ENCODE peak calls at places on chromosomes 4 and X, in nine cellular contexts. D, U, Q, F, L, O, N, Z and H are unnamed samples.

GRCh38 chr4:182585321-182585720 is 331.9 kb downstream of the DCTD start:
- DNase-seq in N (peak), U (no peak), F (no peak), O (no peak), L (no peak), Z (no peak), D (no peak), Q (no peak), H (no peak)

GRCh38 chrX:30900227-30900626 is 11.2 kb upstream of the TAB3 start:
- DNase-seq in D (no peak), N (no peak), Z (no peak), F (no peak), O (no peak), L (no peak), U (no peak), Q (no peak), H (no peak)

GRCh38 chrX:110310896-110311295 is 7.0 kb downstream of the AMMECR1 start:
- DNase-seq in L (peak), D (no peak), F (peak), O (no peak), N (no peak), Z (no peak), U (no peak), Q (no peak), H (no peak)

GRCh38 chr4:52037730-52038108 is 380 bp downstream of the SGCB start:
- DNase-seq in D (peak), L (peak), N (peak), O (peak), F (peak), U (no peak), Z (no peak), Q (no peak), H (no peak)

GRCh38 chrX:110087485-110088356 is 84.8 kb downstream of the TMEM164 start:
- DNase-seq in O (no peak), Z (no peak), N (no peak), U (no peak), Q (peak), D (no peak), F (peak), L (no peak), H (no peak)

GRCh38 chrX:130184857-130185256 is 13.1 kb downstream of the RAB33A start:
- DNase-seq in L (no peak), F (no peak), U (no peak), Q (no peak), D (no peak), O (no peak), N (no peak), Z (no peak), H (no peak)

GRCh38 chrX:46770817-46771163 is 11.9 kb upstream of the SLC9A7 start:
- DNase-seq in Z (no peak), L (no peak), F (peak), Q (peak), U (no peak), O (no peak), D (no peak), N (no peak), H (no peak)

GRCh38 chr4:26022346-26022891 is 108.4 kb downstream of the SMIM20 start:
- DNase-seq in D (no peak), O (no peak), Q (peak), Z (no peak), U (no peak), F (peak), N (no peak), L (no peak), H (no peak)

GRCh38 chrX:134692990-134693389 is 34.7 kb upstream of the PLAC1 start:
- DNase-seq in O (no peak), F (peak), Q (no peak), Z (no peak), U (no peak), N (no peak), L (no peak), D (no peak), H (no peak)

GRCh38 chr4:55409468-55410171 is 13.9 kb downstream of the TMEM165 start:
- DNase-seq in O (peak), N (peak), Z (no peak), L (peak), Q (no peak), U (no peak), D (no peak), F (peak), H (no peak)

GRCh38 chrX:74800062-74800461 is 125.2 kb downstream of the NEXMIF start:
- DNase-seq in O (no peak), U (no peak), Z (no peak), Q (no peak), F (no peak), D (no peak), N (no peak), L (no peak), H (no peak)

DNA sequence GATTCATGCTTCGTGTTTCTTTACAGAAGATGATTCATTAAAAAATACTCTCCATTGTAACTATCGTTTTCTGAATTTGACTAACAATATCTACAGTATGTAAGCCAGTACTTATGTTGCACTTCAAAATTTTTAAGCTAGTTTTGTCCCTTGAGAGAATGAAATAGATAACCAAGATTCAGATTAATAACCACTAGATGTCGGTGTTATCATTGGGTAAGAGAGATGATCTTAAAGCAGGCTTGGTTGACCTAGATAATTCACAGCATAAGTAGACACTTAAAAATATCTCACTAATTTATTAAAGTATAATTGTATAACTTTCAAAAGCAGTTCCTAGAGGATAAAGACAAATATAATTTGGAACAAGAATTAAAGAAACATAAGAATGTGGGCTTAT is 430.9 kb downstream of the C4orf33 start:
- DNase-seq in N (no peak), D (no peak), Z (no peak), L (no peak), O (no peak), U (no peak), F (no peak), Q (no peak), H (no peak)
- TF ChIP-seq CTCF in N (no peak), D (no peak), Z (no peak), L (no peak), O (peak), U (no peak), F (no peak), Q (no peak), H (no peak)

GRCh38 chr4:167541286-167541685 is 307.0 kb upstream of the SPOCK3 start:
- DNase-seq in Z (no peak), L (no peak), D (no peak), F (no peak), U (no peak), O (no peak), N (no peak), Q (no peak), H (no peak)

GRCh38 chr4:167537761-167538160 is 303.5 kb upstream of the SPOCK3 start:
- DNase-seq in Q (no peak), D (no peak), Z (no peak), F (no peak), U (no peak), O (no peak), N (no peak), L (no peak), H (no peak)
- TF ChIP-seq CTCF in Q (no peak), D (no peak), Z (no peak), F (no peak), U (no peak), O (no peak), N (no peak), L (no peak), H (no peak)

DNA sequence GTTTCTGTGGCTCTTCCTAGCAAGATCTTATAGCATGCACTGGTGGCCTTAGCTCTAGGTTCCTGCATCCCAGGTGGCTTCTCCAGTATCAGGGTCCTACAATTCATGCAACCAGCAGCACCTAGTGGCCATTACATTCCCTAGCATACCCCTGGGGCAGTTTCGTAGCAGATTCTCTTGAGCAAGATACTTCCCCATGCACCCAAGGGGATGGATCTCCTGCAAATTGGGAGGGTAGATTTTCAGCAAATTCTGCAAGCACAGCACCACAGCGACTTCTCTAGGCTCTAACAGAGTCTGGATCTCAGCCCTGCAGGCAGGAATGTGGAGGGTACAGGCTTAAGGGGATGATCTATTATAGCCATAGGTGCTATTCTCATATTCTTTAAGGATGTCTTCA is 13.1 kb upstream of the SLC9B1 start:
- DNase-seq in Z (no peak), D (no peak), O (no peak), F (peak), L (no peak), U (no peak), N (no peak), Q (no peak), H (no peak)
- TF ChIP-seq CTCF in Z (no peak), D (no peak), O (peak), F (peak), L (no peak), U (no peak), N (peak), Q (peak), H (no peak)

GRCh38 chrX:38755319-38755718 is 45.9 kb upstream of the MID1IP1 start:
- DNase-seq in Q (no peak), L (no peak), D (no peak), Z (no peak), N (no peak), O (no peak), U (no peak), F (no peak), H (no peak)

GRCh38 chrX:38750551-38750950 is 50.7 kb upstream of the MID1IP1 start:
- DNase-seq in U (no peak), N (no peak), Q (no peak), O (no peak), D (no peak), F (no peak), Z (no peak), L (no peak), H (no peak)

GRCh38 chrX:38754102-38754790 is 47.0 kb upstream of the MID1IP1 start:
- DNase-seq in O (peak), D (peak), Q (peak), F (peak), L (peak), U (no peak), Z (peak), N (peak), H (peak)
- TF ChIP-seq CTCF in O (peak), D (peak), Q (peak), F (peak), L (peak), U (no peak), Z (no peak), N (peak), H (peak)

GRCh38 chrX:18951032-18951431 is 32.9 kb downstream of the PHKA2 start:
- DNase-seq in N (no peak), O (no peak), F (no peak), D (no peak), Z (no peak), U (no peak), Q (no peak), L (no peak), H (no peak)
- TF ChIP-seq CTCF in N (no peak), O (no peak), F (no peak), D (no peak), Z (no peak), U (no peak), Q (no peak), L (no peak), H (no peak)

DNA sequence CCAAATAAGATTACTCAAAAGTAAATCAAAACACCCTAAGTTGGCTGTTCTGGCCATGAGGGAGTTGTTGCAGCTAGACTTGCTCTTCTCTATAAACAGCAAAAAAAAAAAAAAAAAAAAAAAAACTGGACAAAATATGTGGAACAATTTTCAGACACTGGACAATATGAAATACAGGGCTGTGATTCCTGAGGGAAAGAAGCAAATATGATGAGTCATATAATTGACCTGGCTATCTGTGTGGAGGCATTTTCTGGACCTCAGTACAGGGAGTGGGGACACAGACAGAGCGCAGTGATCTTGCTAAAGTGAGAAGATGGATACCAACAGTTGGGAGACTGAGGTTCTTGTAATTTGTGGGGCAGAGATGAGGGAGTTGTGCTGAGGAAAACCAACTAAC is 192.0 kb upstream of the HAND2 start:
- DNase-seq in F (no peak), U (no peak), O (no peak), Q (no peak), D (no peak), Z (no peak), N (no peak), L (no peak), H (no peak)
- TF ChIP-seq CTCF in F (no peak), U (no peak), O (no peak), Q (no peak), D (no peak), Z (no peak), N (no peak), L (no peak), H (no peak)

DNA sequence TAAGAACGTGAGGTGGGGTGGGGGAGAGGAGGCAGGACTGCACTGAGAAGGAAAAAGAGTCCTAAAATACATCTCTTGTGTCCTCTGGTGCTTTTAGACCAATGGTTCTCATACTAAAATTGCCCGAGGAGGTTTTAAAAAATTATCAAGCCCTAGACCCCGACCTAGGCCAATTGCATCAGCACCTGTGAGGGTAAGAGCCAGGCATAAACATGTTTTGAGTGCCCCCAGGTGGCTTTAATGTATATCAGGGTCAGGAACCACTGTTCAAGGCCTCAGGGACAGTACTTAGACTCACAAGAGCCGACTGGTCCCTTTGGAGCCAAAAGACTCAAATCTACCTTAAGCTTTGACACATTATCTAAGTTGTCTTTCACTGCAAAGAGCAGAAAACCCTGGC is 37.5 kb upstream of the TMEM150C start:
- DNase-seq in Z (no peak), Q (no peak), U (no peak), O (no peak), F (no peak), D (no peak), L (no peak), N (no peak), H (no peak)
- TF ChIP-seq CTCF in Z (no peak), Q (no peak), U (no peak), O (no peak), F (no peak), D (no peak), L (no peak), N (no peak), H (no peak)

GRCh38 chr4:184287697-184288255 is 70.1 kb upstream of the ENPP6 start:
- DNase-seq in N (no peak), D (no peak), O (no peak), U (no peak), Q (peak), Z (no peak), F (peak), L (no peak), H (no peak)
- TF ChIP-seq CTCF in N (no peak), D (peak), O (peak), U (no peak), Q (peak), Z (no peak), F (peak), L (no peak), H (no peak)

DNA sequence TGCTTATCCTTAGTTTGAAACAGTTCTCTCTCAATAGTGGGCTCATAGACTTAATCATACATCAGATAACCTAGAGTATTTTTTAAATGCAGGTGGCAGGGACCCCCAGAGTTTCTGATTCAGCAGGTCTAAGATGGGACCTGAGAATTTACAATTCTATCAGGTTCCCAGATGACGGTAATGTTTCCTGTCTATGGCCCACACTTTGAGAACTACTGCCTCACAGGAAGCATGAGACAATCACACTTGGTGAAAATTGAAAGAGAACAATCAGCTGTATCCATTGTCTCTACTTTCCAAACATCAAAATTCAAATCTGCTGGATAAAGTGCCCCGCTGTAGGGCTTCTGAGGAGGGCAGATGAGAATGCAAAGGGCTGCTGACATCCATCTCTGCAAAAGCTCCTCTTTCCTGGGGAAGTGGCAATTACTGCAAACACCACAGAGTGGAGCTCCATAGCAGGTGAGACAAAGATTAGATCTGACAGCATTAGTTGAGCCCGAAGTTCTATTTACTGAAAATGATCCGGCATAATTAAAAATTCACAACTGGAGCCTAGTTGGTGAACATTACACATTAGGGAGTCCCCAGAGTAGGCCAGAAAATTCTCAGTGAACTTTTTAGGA is 187.8 kb upstream of the MBNL3 start:
- DNase-seq in Q (no peak), N (no peak), Z (no peak), U (no peak), F (no peak), O (no peak), L (no peak), D (no peak), H (no peak)
- TF ChIP-seq CTCF in Q (no peak), N (no peak), Z (no peak), U (no peak), F (no peak), O (no peak), L (no peak), D (no peak), H (no peak)

GRCh38 chrX:9885150-9885549 is 82.0 kb upstream of the CLDN34 start:
- DNase-seq in L (peak), U (peak), N (peak), Q (no peak), O (peak), Z (peak), F (peak), D (no peak), H (peak)

GRCh38 chrX:9880912-9881311 is 86.2 kb upstream of the CLDN34 start:
- DNase-seq in N (no peak), D (no peak), F (no peak), Q (no peak), U (no peak), O (no peak), L (no peak), Z (no peak), H (no peak)

GRCh38 chrX:9880237-9880636 is 86.9 kb upstream of the CLDN34 start:
- DNase-seq in D (no peak), U (no peak), Q (no peak), Z (no peak), L (no peak), N (no peak), O (no peak), F (no peak), H (no peak)

GRCh38 chrX:9884031-9884779 is 83.0 kb upstream of the CLDN34 start:
- DNase-seq in Q (no peak), O (no peak), N (no peak), L (no peak), D (no peak), F (no peak), Z (no peak), U (no peak), H (no peak)

GRCh38 chrX:9882669-9883446 is 84.3 kb upstream of the CLDN34 start:
- DNase-seq in U (no peak), L (no peak), F (peak), N (no peak), Q (no peak), Z (no peak), D (no peak), O (peak), H (no peak)
- TF ChIP-seq CTCF in U (no peak), L (no peak), F (no peak), N (no peak), Q (peak), Z (no peak), D (no peak), O (no peak), H (no peak)